ENCODE peak calls at places on chromosomes 4 and X, in ten cellular contexts. V is keratinocyte, C is ovary, J is PC-3, Y is IMR-90, F is AG04449, Z is GM20000, E is psoas muscle, O is cardiac muscle cell, K is GM10248. D is an unnamed sample.

GRCh38 chr4:105963461-105964400 is 68.5 kb downstream of the NPNT start:
- DNase-seq in J (peak), E (no peak), K (no peak), Y (no peak), F (no peak), V (peak), Z (no peak), C (no peak), O (no peak), D (no peak)

GRCh38 chr4:153655928-153656327 is 28.2 kb upstream of the TLR2 start:
- DNase-seq in K (no peak), C (no peak), E (peak), O (peak), Y (no peak), V (no peak), J (no peak), Z (no peak), F (no peak), D (no peak)

GRCh38 chrX:49912866-49913265 is 9.5 kb upstream of the CLCN5 start:
- DNase-seq in Y (peak), V (no peak), Z (no peak), J (no peak), O (no peak), F (no peak), K (no peak), C (no peak), E (no peak), D (no peak)

GRCh38 chrX:68196939-68197791 is 236.1 kb downstream of the OPHN1 start:
- DNase-seq in Y (peak), K (peak), F (no peak), Z (peak), E (no peak), O (peak), V (peak), J (peak), C (no peak), D (no peak)

GRCh38 chrX:71216446-71216845 is 6.6 kb upstream of the GJB1 start:
- DNase-seq in O (no peak), F (no peak), Y (no peak), V (no peak), K (no peak), Z (no peak), J (no peak), E (no peak), C (no peak), D (no peak)

GRCh38 chr4:95541889-95542607 is 6.7 kb downstream of the UNC5C start:
- DNase-seq in E (no peak), K (no peak), Z (no peak), F (no peak), C (no peak), Y (no peak), O (no peak), V (no peak), J (no peak), D (no peak)

GRCh38 chrX:72685810-72686465 is 28.2 kb downstream of the PHKA1 start:
- DNase-seq in C (no peak), V (peak), Z (no peak), J (peak), E (no peak), K (no peak), O (peak), Y (peak), F (peak), D (no peak)

GRCh38 chr4:47929682-47930201 is 15.4 kb upstream of the NFXL1 start:
- DNase-seq in J (no peak), E (no peak), C (no peak), Y (no peak), O (no peak), K (no peak), Z (no peak), F (no peak), V (no peak), D (no peak)

GRCh38 chr4:113790478-113790877 is 28.9 kb upstream of the CAMK2D start:
- DNase-seq in F (no peak), O (no peak), Y (no peak), Z (no peak), J (no peak), E (no peak), C (no peak), V (no peak), K (no peak), D (no peak)

GRCh38 chr4:40367451-40367850 is 32.3 kb downstream of the CHRNA9 start:
- DNase-seq in K (no peak), F (no peak), Y (no peak), O (peak), E (no peak), J (no peak), Z (no peak), C (no peak), V (no peak), D (no peak)

GRCh38 chrX:65587616-65588526 is 53.3 kb upstream of the LAS1L start:
- DNase-seq in C (peak), E (peak), Z (no peak), J (peak), O (peak), V (no peak), Y (peak), K (no peak), F (no peak), D (no peak)

GRCh38 chr4:39614487-39615162 is 24.0 kb downstream of the SMIM14 start:
- DNase-seq in Y (peak), K (no peak), J (peak), V (no peak), Z (no peak), C (no peak), F (no peak), O (peak), E (no peak), D (no peak)

GRCh38 chr4:77433102-77433733 is 172.4 kb upstream of the CXCL13 start:
- DNase-seq in Z (peak), V (no peak), C (no peak), F (no peak), J (peak), K (peak), O (peak), E (no peak), Y (peak), D (no peak)

GRCh38 chr4:159103406-159104131 is 690 bp downstream of the RAPGEF2 start:
- DNase-seq in E (peak), Z (peak), C (peak), J (peak), Y (peak), V (no peak), K (peak), O (peak), F (no peak), D (peak)

GRCh38 chr4:72712997-72713396 is 144.0 kb upstream of the ADAMTS3 start:
- DNase-seq in F (no peak), K (no peak), V (no peak), C (no peak), J (no peak), Y (no peak), O (no peak), E (no peak), Z (no peak), D (no peak)

GRCh38 chr4:111854494-111855087 is 290.7 kb upstream of the FAM241A start:
- DNase-seq in C (no peak), F (no peak), J (peak), O (peak), E (no peak), V (no peak), Z (peak), Y (peak), K (peak), D (no peak)

GRCh38 chrX:37824491-37825224 is 22.7 kb downstream of the DYNLT3 start:
- DNase-seq in O (no peak), Z (no peak), V (no peak), J (peak), F (no peak), E (no peak), Y (no peak), K (no peak), C (no peak), D (no peak)

GRCh38 chr4:106195435-106195950 is 120.5 kb downstream of the TBCK start:
- DNase-seq in E (no peak), K (no peak), J (no peak), O (no peak), F (no peak), V (no peak), Y (no peak), C (no peak), Z (no peak), D (no peak)

GRCh38 chr4:680565-680930 is 6.2 kb downstream of the MYL5 start:
- DNase-seq in F (no peak), Y (no peak), O (no peak), K (peak), Z (peak), E (no peak), J (peak), C (no peak), V (no peak), D (no peak)

GRCh38 chrX:41923925-41924693 is 755 bp upstream of the CASK start:
- DNase-seq in O (peak), Z (peak), Y (peak), V (peak), F (no peak), C (no peak), K (peak), E (no peak), J (peak), D (peak)

GRCh38 chr4:1375051-1375721 is 28.2 kb downstream of the UVSSA start:
- DNase-seq in C (no peak), V (no peak), Y (no peak), E (peak), K (no peak), Z (no peak), F (no peak), J (no peak), O (no peak), D (no peak)

GRCh38 chr4:126071346-126072333 is 756.9 kb downstream of the FAT4 start:
- DNase-seq in J (peak), E (no peak), V (no peak), Z (no peak), Y (peak), K (no peak), O (peak), C (no peak), F (peak), D (no peak)

GRCh38 chr4:55865228-55865806 is 11.9 kb downstream of the EXOC1 start:
- DNase-seq in V (no peak), K (no peak), C (no peak), J (peak), Z (no peak), F (no peak), E (no peak), Y (peak), O (peak), D (no peak)

GRCh38 chr4:54016504-54016903 is 47.9 kb downstream of the CHIC2 start:
- DNase-seq in V (no peak), K (no peak), Z (no peak), J (no peak), O (no peak), Y (no peak), F (no peak), E (no peak), C (no peak), D (no peak)

GRCh38 chrX:154441984-154442707 is 1.8 kb upstream of the FAM50A start:
- DNase-seq in K (no peak), Y (no peak), J (peak), E (no peak), C (no peak), V (peak), Z (no peak), O (no peak), F (no peak), D (no peak)

GRCh38 chr4:91222019-91222418 is 1081.7 kb upstream of the GRID2 start:
- DNase-seq in C (no peak), O (no peak), Z (no peak), K (no peak), J (no peak), E (no peak), Y (no peak), V (no peak), F (no peak), D (no peak)

GRCh38 chr4:41746440-41747229 is 1.9 kb downstream of the PHOX2B start:
- DNase-seq in C (no peak), K (no peak), J (no peak), Z (no peak), O (no peak), Y (no peak), V (no peak), F (no peak), E (no peak), D (no peak)

GRCh38 chr4:654526-654845 is 19.6 kb downstream of the ATP5ME start:
- DNase-seq in V (no peak), E (no peak), F (no peak), Y (no peak), K (no peak), Z (no peak), O (no peak), C (no peak), J (no peak), D (no peak)

GRCh38 chr4:23956601-23957364 is 66.9 kb upstream of the PPARGC1A start:
- DNase-seq in F (no peak), K (no peak), Y (peak), J (no peak), E (no peak), V (no peak), O (no peak), C (no peak), Z (no peak), D (no peak)

GRCh38 chr4:32847466-32847865 is 2127.3 kb downstream of the PCDH7 start:
- DNase-seq in Y (no peak), K (no peak), F (no peak), O (peak), Z (no peak), C (no peak), J (peak), V (no peak), E (no peak), D (no peak)

GRCh38 chrX:69618803-69619202 is 2.9 kb downstream of the EDA start:
- DNase-seq in J (peak), Y (peak), Z (peak), K (no peak), V (no peak), C (peak), E (no peak), F (no peak), O (peak), D (no peak)

GRCh38 chr4:78956979-78957378 is 17.7 kb upstream of the PAQR3 start:
- DNase-seq in J (no peak), F (no peak), Y (no peak), V (no peak), O (no peak), K (no peak), Z (no peak), C (no peak), E (no peak), D (no peak)

GRCh38 chr4:118032691-118033090 is 1.6 kb upstream of the NDST3 start:
- DNase-seq in Y (peak), F (no peak), Z (no peak), O (no peak), K (no peak), V (no peak), E (no peak), J (peak), C (no peak), D (no peak)

GRCh38 chr4:158169931-158170690 is 2.7 kb downstream of the GASK1B start:
- DNase-seq in F (no peak), K (no peak), O (peak), C (no peak), Z (no peak), J (no peak), Y (peak), E (no peak), V (no peak), D (no peak)

GRCh38 chr4:175656615-175657014 is 155.4 kb downstream of the GPM6A start:
- DNase-seq in E (no peak), J (no peak), V (no peak), C (no peak), F (no peak), Y (no peak), Z (no peak), K (no peak), O (no peak), D (no peak)

DNA sequence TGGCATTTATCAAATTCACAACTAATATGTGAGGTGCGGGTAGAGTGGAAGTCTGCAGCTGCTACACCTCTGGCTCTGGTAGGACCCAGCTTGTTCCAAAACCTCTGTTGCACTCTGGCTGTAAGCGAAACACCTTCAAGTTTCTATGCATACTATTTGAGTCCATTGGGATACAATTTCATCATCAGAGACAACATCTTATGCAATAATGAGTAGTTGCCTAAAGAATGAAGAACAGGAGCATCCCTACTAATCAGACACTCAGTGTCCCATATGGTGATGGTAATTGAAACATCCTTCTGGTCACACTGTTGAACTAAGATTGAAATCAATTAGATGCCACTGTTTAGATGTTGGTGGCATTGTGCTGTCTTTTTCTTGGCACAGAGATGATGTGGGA is 178.4 kb downstream of the MGST2 start:
- DNase-seq in V (no peak), O (peak), F (no peak), J (no peak), E (no peak), Z (no peak), K (no peak), C (no peak), Y (no peak), D (no peak)
- TF ChIP-seq CTCF in V (no peak), O (no peak), F (no peak), J (no peak), E (no peak), Z (no peak), K (no peak), C (no peak), Y (no peak), D (no peak)

GRCh38 chr4:93788712-93789111 is 39.8 kb upstream of the ATOH1 start:
- DNase-seq in F (no peak), Y (peak), O (peak), Z (peak), C (no peak), V (no peak), K (peak), E (no peak), J (peak), D (no peak)
- TF ChIP-seq CTCF in F (peak), Y (peak), O (peak), Z (peak), C (no peak), V (no peak), K (peak), E (no peak), J (peak), D (no peak)

DNA sequence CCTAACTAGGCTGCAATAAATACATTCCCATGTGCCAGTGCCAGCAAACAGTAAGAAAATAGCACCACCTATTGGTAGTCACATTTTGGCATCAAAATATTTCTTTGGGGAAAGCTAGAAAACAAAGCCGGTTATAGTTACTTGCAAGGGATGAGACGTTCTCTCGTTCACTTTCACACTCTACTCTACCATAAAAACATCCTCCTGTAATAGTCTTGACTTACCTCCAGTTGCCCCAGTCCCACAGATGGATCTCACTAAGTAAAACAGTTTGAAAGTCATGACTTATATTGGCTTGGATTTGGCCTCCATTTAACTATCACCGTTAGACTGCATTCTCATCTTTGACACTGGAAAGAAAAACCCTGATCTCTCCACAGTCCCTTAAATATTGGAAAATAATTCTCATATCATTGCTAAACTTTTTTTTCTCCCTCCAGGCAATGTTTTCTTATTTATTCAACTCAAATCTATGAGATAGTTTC is 9.7 kb downstream of the BMP3 start:
- DNase-seq in Z (peak), E (no peak), V (no peak), C (no peak), Y (peak), F (peak), K (no peak), O (peak), J (peak), D (no peak)
- TF ChIP-seq CTCF in Z (peak), E (peak), V (no peak), C (peak), Y (peak), F (peak), K (peak), O (peak), J (peak), D (peak)

GRCh38 chrX:140050906-140051305 is 85.6 kb upstream of the CXorf66 start:
- DNase-seq in K (no peak), V (no peak), O (peak), E (no peak), Z (no peak), Y (peak), C (no peak), F (no peak), J (peak), D (no peak)
- TF ChIP-seq CTCF in K (peak), V (no peak), O (peak), E (no peak), Z (no peak), Y (peak), C (no peak), F (no peak), J (peak), D (no peak)

GRCh38 chrX:136162827-136163427 is 15.6 kb downstream of the FHL1 start:
- DNase-seq in V (peak), Y (peak), O (peak), K (peak), C (no peak), F (no peak), Z (peak), J (peak), E (peak), D (peak)
- TF ChIP-seq CTCF in V (peak), Y (peak), O (peak), K (peak), C (no peak), F (peak), Z (peak), J (peak), E (peak), D (no peak)

DNA sequence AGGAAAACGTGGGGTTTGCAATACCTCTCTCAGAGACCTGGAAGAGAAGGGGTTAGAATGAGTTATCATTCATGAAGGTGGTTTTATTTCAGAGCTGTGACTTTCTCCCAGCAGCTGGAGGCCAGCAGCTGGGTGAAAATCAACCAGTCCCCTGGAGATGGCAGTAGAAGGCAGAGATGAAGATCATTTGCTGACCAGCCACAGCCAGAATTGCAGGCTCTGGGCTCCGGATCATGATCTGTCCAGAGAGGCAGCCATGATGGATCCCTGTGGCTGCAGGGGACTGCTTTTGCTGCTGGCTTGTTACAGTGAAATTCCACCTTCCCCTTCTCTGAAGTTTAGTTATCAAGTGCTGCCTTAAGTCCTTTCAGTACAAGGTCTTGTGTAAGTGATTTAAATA is 46.9 kb upstream of the TAB3 start:
- DNase-seq in E (no peak), K (no peak), O (peak), F (no peak), V (no peak), J (peak), Z (no peak), C (no peak), Y (peak), D (no peak)
- TF ChIP-seq CTCF in E (no peak), K (no peak), O (peak), F (peak), V (peak), J (peak), Z (no peak), C (no peak), Y (no peak), D (no peak)

GRCh38 chr4:169286562-169287301 is 16.0 kb upstream of the SH3RF1 start:
- DNase-seq in F (no peak), C (no peak), Z (no peak), E (no peak), V (no peak), Y (peak), O (peak), K (peak), J (no peak), D (no peak)
- TF ChIP-seq CTCF in F (no peak), C (no peak), Z (peak), E (no peak), V (no peak), Y (no peak), O (no peak), K (no peak), J (no peak), D (no peak)

DNA sequence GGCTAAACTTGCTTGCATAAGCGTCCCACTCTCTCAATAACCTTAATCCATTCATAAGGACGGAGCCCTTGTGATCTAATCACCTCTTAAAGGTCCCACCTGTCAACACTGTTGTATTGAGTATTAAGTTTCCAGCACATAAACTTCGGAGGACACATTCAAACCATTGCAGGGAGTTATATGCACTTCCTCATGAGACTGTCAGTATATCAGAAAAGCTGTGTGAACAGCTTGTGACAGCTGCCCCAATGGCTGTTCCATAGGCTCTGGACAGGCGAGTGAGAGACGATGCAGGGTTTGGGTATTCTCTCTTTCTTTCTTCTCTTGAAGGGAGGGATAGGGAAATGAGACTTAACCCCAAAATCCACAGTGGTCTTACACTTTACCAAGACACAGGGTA is 64.2 kb upstream of the RPL34 start:
- DNase-seq in Y (no peak), K (no peak), E (no peak), Z (no peak), F (no peak), C (no peak), O (no peak), V (no peak), J (no peak), D (no peak)
- TF ChIP-seq CTCF in Y (no peak), K (no peak), E (no peak), Z (no peak), F (no peak), C (no peak), O (no peak), V (no peak), J (no peak), D (no peak)